ENCODE peak calls at places on chromosomes 13 and 19, in seven cellular contexts. One of them, this sample, is unnamed.

GRCh38 chr19:1313695-1314613 is 28.3 kb downstream of the EFNA2 start:
- DNase-seq in transverse colon: no peak
- DNase-seq in ovary: no peak
- DNase-seq in suprapubic skin: no peak
- DNase-seq in esophagus muscularis mucosa: no peak
- DNase-seq in sigmoid colon: no peak
- DNase-seq in A549: peak; percentile 34
- DNase-seq in this sample: no peak

GRCh38 chr19:43638214-43638990 is 1.2 kb downstream of the CADM4 start:
- DNase-seq in A549: no peak
- DNase-seq in transverse colon: no peak
- DNase-seq in suprapubic skin: no peak
- DNase-seq in ovary: no peak
- DNase-seq in esophagus muscularis mucosa: no peak
- DNase-seq in sigmoid colon: no peak
- DNase-seq in this sample: no peak

GRCh38 chr13:98476106-98476505 is 100.8 kb downstream of the STK24 start:
- DNase-seq in transverse colon: no peak
- DNase-seq in ovary: no peak
- DNase-seq in A549: no peak
- DNase-seq in sigmoid colon: no peak
- DNase-seq in esophagus muscularis mucosa: no peak
- DNase-seq in suprapubic skin: no peak
- DNase-seq in this sample: no peak

GRCh38 chr19:58154287-58154678 is 3.7 kb upstream of the ZNF329 start:
- DNase-seq in transverse colon: peak; percentile 27
- DNase-seq in esophagus muscularis mucosa: no peak
- DNase-seq in A549: no peak
- DNase-seq in sigmoid colon: peak; percentile 69
- DNase-seq in suprapubic skin: no peak
- DNase-seq in ovary: peak; percentile 53
- DNase-seq in this sample: peak; percentile 26

GRCh38 chr13:92346046-92346445 is 880.6 kb upstream of the GPC6 start:
- DNase-seq in A549: no peak
- DNase-seq in sigmoid colon: no peak
- DNase-seq in suprapubic skin: no peak
- DNase-seq in transverse colon: no peak
- DNase-seq in ovary: no peak
- DNase-seq in esophagus muscularis mucosa: no peak
- DNase-seq in this sample: no peak

GRCh38 chr13:111371211-111371610 is 50.8 kb downstream of the TEX29 start:
- DNase-seq in esophagus muscularis mucosa: peak; percentile 37
- DNase-seq in transverse colon: no peak
- DNase-seq in ovary: no peak
- DNase-seq in A549: no peak
- DNase-seq in sigmoid colon: no peak
- DNase-seq in suprapubic skin: no peak
- DNase-seq in this sample: no peak

GRCh38 chr13:107234315-107234714 is 666.4 kb upstream of the ARGLU1 start:
- DNase-seq in ovary: no peak
- DNase-seq in A549: no peak
- DNase-seq in esophagus muscularis mucosa: no peak
- DNase-seq in suprapubic skin: no peak
- DNase-seq in transverse colon: no peak
- DNase-seq in sigmoid colon: no peak
- DNase-seq in this sample: no peak

GRCh38 chr13:44159633-44160279 is 213.9 kb upstream of the SERP2 start:
- DNase-seq in suprapubic skin: no peak
- DNase-seq in ovary: no peak
- DNase-seq in transverse colon: no peak
- DNase-seq in sigmoid colon: no peak
- DNase-seq in A549: peak; percentile 89
- DNase-seq in esophagus muscularis mucosa: no peak
- DNase-seq in this sample: no peak

GRCh38 chr13:40026174-40026585 is 370.7 kb downstream of the COG6 start:
- DNase-seq in ovary: no peak
- DNase-seq in A549: no peak
- DNase-seq in sigmoid colon: no peak
- DNase-seq in suprapubic skin: no peak
- DNase-seq in esophagus muscularis mucosa: no peak
- DNase-seq in transverse colon: no peak
- DNase-seq in this sample: no peak

GRCh38 chr19:518292-519231 is 11.3 kb downstream of the TPGS1 start:
- DNase-seq in sigmoid colon: peak; percentile 71
- DNase-seq in A549: no peak
- DNase-seq in ovary: peak; percentile 68
- DNase-seq in suprapubic skin: no peak
- DNase-seq in transverse colon: peak; percentile 40
- DNase-seq in esophagus muscularis mucosa: no peak
- DNase-seq in this sample: no peak

GRCh38 chr13:40064723-40065122 is 409.3 kb downstream of the COG6 start:
- DNase-seq in suprapubic skin: no peak
- DNase-seq in transverse colon: no peak
- DNase-seq in sigmoid colon: no peak
- DNase-seq in ovary: no peak
- DNase-seq in A549: peak; percentile 25
- DNase-seq in esophagus muscularis mucosa: no peak
- DNase-seq in this sample: no peak

GRCh38 chr19:53132231-53132991 is at the start of gene ZNF415:
- DNase-seq in sigmoid colon: peak; percentile 88
- DNase-seq in esophagus muscularis mucosa: no peak
- DNase-seq in transverse colon: peak; percentile 79
- DNase-seq in ovary: peak; percentile 88
- DNase-seq in A549: no peak
- DNase-seq in suprapubic skin: no peak
- DNase-seq in this sample: peak; percentile 81

GRCh38 chr19:42697884-42698283 is 42.4 kb downstream of the PSG3 start:
- DNase-seq in transverse colon: no peak
- DNase-seq in A549: no peak
- DNase-seq in esophagus muscularis mucosa: no peak
- DNase-seq in suprapubic skin: no peak
- DNase-seq in sigmoid colon: no peak
- DNase-seq in ovary: no peak
- DNase-seq in this sample: no peak

GRCh38 chr13:77751513-77752456 is 54.3 kb downstream of the SLAIN1 start:
- DNase-seq in suprapubic skin: no peak
- DNase-seq in A549: peak; percentile 42
- DNase-seq in sigmoid colon: no peak
- DNase-seq in esophagus muscularis mucosa: no peak
- DNase-seq in ovary: no peak
- DNase-seq in transverse colon: no peak
- DNase-seq in this sample: no peak

DNA sequence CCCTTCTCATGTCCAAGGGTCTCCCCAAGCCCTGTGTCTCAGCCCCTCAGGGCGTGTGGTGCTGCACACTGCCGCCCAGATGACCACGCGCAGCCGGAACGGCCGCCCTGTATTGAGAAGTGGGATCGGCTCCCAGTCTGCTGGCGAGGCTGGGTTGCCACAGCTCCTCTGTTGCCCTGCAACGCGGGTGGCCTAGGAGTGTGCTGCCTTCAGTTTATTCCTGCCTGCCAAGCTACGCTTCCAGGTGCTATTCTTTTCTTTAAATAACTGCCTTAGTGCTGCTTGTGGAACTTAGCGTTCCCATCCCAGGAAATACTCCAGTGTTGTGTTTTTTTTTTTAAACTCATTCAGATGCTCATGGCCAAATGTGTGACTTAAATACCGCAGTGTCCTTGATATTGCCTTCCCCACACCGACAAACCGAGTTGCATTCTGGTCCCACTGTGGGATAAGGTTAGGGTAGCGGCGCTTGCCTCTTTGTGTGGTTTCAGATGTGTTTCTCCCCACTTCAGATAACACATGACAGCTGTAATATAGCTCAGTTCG is 16.6 kb downstream of the ACTN4 start:
- DNase-seq in esophagus muscularis mucosa: no peak
- DNase-seq in suprapubic skin: no peak
- DNase-seq in ovary: no peak
- DNase-seq in A549: no peak
- DNase-seq in transverse colon: no peak
- DNase-seq in sigmoid colon: peak; percentile 94
- DNase-seq in this sample: no peak
- TF ChIP-seq EP300 in esophagus muscularis mucosa: peak; percentile 82
- TF ChIP-seq EP300 in suprapubic skin: peak; percentile 54
- TF ChIP-seq EP300 in ovary: no peak
- TF ChIP-seq EP300 in A549: no peak
- TF ChIP-seq EP300 in transverse colon: peak; percentile 51
- TF ChIP-seq EP300 in sigmoid colon: peak; percentile 61
- TF ChIP-seq EP300 in this sample: peak; percentile 37

GRCh38 chr19:15292140-15292539 is 40.2 kb downstream of the BRD4 start:
- DNase-seq in sigmoid colon: no peak
- DNase-seq in suprapubic skin: no peak
- DNase-seq in A549: no peak
- DNase-seq in esophagus muscularis mucosa: no peak
- DNase-seq in ovary: no peak
- DNase-seq in transverse colon: no peak
- DNase-seq in this sample: no peak
- H3K4me1 ChIP-seq in sigmoid colon: peaks cover 100% of the 10 kb centered on the region
- H3K4me1 ChIP-seq in suprapubic skin: peaks cover 96% of the 10 kb centered on the region
- H3K4me1 ChIP-seq in A549: peaks cover 74% of the 10 kb centered on the region
- H3K4me1 ChIP-seq in esophagus muscularis mucosa: peaks cover 100% of the 10 kb centered on the region
- H3K4me1 ChIP-seq in ovary: peaks cover 48% of the 10 kb centered on the region
- H3K4me1 ChIP-seq in transverse colon: peaks cover 70% of the 10 kb centered on the region
- H3K4me1 ChIP-seq in this sample: peaks cover 100% of the 10 kb centered on the region

GRCh38 chr19:14689598-14690503 is at the start of gene ZNF333:
- DNase-seq in esophagus muscularis mucosa: peak; percentile 99
- DNase-seq in suprapubic skin: peak; percentile 98
- DNase-seq in A549: peak; percentile 91
- DNase-seq in sigmoid colon: peak; percentile 98
- DNase-seq in ovary: peak; percentile 93
- DNase-seq in transverse colon: peak; percentile 99
- DNase-seq in this sample: peak; percentile 98
- TF ChIP-seq POLR2A in esophagus muscularis mucosa: no peak
- TF ChIP-seq POLR2A in suprapubic skin: no peak
- TF ChIP-seq POLR2A in A549: peak; percentile 42
- TF ChIP-seq POLR2A in sigmoid colon: no peak
- TF ChIP-seq POLR2A in ovary: peak; percentile 48
- TF ChIP-seq POLR2A in transverse colon: peak; percentile 55
- TF ChIP-seq POLR2A in this sample: no peak

DNA sequence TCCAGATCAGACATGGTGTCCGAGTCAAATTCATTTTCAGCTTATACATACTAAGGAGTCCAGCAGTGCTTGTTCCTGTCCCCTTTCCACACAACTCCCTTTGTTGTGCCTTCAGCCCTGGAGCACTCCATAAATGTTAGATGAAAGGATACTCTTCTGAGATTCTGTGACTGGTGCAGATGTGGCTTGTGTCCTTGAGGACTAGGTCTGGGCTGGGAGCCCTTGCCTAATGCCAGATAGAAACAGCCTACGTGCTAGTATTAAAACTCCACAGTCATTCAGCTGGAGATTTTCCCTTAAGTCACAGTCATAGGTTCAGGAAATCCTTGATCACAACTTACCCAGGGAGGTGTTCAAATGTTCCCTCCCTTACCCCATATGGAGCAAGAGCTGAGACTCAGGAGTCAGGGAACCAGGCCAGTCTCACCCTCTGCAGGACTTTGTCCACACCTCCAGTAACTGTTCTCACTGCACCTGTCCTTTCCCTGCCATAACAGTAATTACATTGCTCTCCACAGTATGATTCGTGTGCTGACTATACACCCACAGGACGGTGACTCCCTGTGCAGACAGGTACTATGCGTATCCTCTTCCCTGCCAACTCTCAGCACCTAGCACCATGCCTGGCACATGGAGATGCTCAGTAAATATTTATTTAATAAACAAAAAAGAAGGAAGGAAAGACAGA is 15.5 kb upstream of the SERPINE3 start:
- DNase-seq in sigmoid colon: no peak
- DNase-seq in ovary: no peak
- DNase-seq in esophagus muscularis mucosa: no peak
- DNase-seq in transverse colon: no peak
- DNase-seq in suprapubic skin: no peak
- DNase-seq in A549: no peak
- DNase-seq in this sample: no peak
- TF ChIP-seq EP300 in sigmoid colon: no peak
- TF ChIP-seq EP300 in ovary: no peak
- TF ChIP-seq EP300 in esophagus muscularis mucosa: no peak
- TF ChIP-seq EP300 in transverse colon: no peak
- TF ChIP-seq EP300 in suprapubic skin: no peak
- TF ChIP-seq EP300 in A549: no peak
- TF ChIP-seq EP300 in this sample: no peak

This sample was measured in stomach.